ENCODE peak calls at places on chromosomes 6 and 20, in ten cellular contexts. K is substantia nigra; E is activated T-cell treated with anti-CD3 and anti-CD28 coated beads, Interleukin-2, amount 50 U/mL, for 72 hours; J is SJSA1; V is left lung; W is NCI-H1105; N is fibroblast of lung; H is T-helper 22 cell; Y is stomach; L is posterior cingulate gyrus. G is an unnamed sample.

GRCh38 chr6:166032366-166033171 is 135.1 kb downstream of the TBXT start:
- DNase-seq in K (no peak), E (no peak), J (no peak), V (no peak), W (no peak), N (peak), H (no peak), Y (no peak), L (no peak), G (no peak)

GRCh38 chr6:373773-374724 is 17.5 kb upstream of the IRF4 start:
- DNase-seq in K (no peak), E (no peak), J (no peak), V (no peak), W (no peak), N (no peak), H (no peak), Y (no peak), L (no peak), G (no peak)

GRCh38 chr6:138503881-138504680 is 4.8 kb upstream of the NHSL1 start:
- DNase-seq in K (no peak), E (no peak), J (no peak), V (no peak), W (no peak), N (no peak), H (no peak), Y (no peak), L (no peak), G (no peak)

GRCh38 chr6:13331516-13332348 is 3.4 kb upstream of the TBC1D7 start:
- DNase-seq in K (no peak), E (no peak), J (no peak), V (no peak), W (peak), N (peak), H (no peak), Y (no peak), L (no peak), G (no peak)

GRCh38 chr20:43840382-43841070 is 74.1 kb upstream of the TOX2 start:
- DNase-seq in K (no peak), E (peak), J (peak), V (no peak), W (no peak), N (peak), H (no peak), Y (no peak), L (no peak), G (no peak)

GRCh38 chr6:15400572-15401004 is 154.7 kb downstream of the JARID2 start:
- DNase-seq in K (peak), E (no peak), J (no peak), V (peak), W (peak), N (no peak), H (no peak), Y (no peak), L (peak), G (no peak)

GRCh38 chr20:48789185-48789668 is 38.6 kb downstream of the PREX1 start:
- DNase-seq in K (no peak), E (peak), J (no peak), V (no peak), W (no peak), N (no peak), H (no peak), Y (no peak), L (no peak), G (no peak)

GRCh38 chr6:30615958-30616810 is 859 bp downstream of the PPP1R10 start:
- DNase-seq in K (no peak), E (peak), J (no peak), V (no peak), W (peak), N (peak), H (no peak), Y (no peak), L (no peak), G (no peak)

GRCh38 chr6:157224178-157224956 is 99.0 kb downstream of the TMEM242 start:
- DNase-seq in K (no peak), E (no peak), J (no peak), V (no peak), W (no peak), N (no peak), H (no peak), Y (no peak), L (no peak), G (no peak)

GRCh38 chr6:89369009-89369408 is 16.5 kb upstream of the UBE2J1 start:
- DNase-seq in K (peak), E (no peak), J (no peak), V (peak), W (no peak), N (peak), H (no peak), Y (peak), L (no peak), G (no peak)

GRCh38 chr6:157610451-157610999 is 212.5 kb upstream of the SNX9 start:
- DNase-seq in K (no peak), E (no peak), J (no peak), V (no peak), W (no peak), N (no peak), H (no peak), Y (no peak), L (no peak), G (no peak)

GRCh38 chr20:58192567-58192966 is 35.9 kb downstream of the ANKRD60 start:
- DNase-seq in K (no peak), E (peak), J (no peak), V (no peak), W (no peak), N (no peak), H (no peak), Y (no peak), L (peak), G (peak)

GRCh38 chr20:31560900-31561598 is 44.0 kb upstream of the ID1 start:
- DNase-seq in K (no peak), E (no peak), J (peak), V (no peak), W (no peak), N (peak), H (no peak), Y (peak), L (peak), G (no peak)

GRCh38 chr6:52415917-52416628 is 4.1 kb upstream of the EFHC1 start:
- DNase-seq in K (no peak), E (no peak), J (no peak), V (no peak), W (no peak), N (peak), H (no peak), Y (no peak), L (no peak), G (no peak)